ENCODE peak calls at places on chromosomes 6 and 20, in seven cellular contexts. W is stimulated activated CD8-positive, alpha-beta memory T cell treated with anti-CD3 and anti-CD28 coated beads, Interleukin-2, amount 100 ng/mL, for 1 hour; Y is WTC11; S is NCI-H1694; E is GM04504; J is Calu3; X is cardiac fibroblast. M is an unnamed sample.

GRCh38 chr6:35722121-35722761 is 14.6 kb upstream of the ARMC12 start:
- DNase-seq in W (no peak), Y (no peak), S (no peak), E (no peak), J (no peak), X (peak; percentile 56), M (peak; percentile 80)

GRCh38 chr6:143961868-143962643 is 46.0 kb downstream of the PLAGL1 start:
- DNase-seq in W (no peak), Y (no peak), S (no peak), E (no peak), J (no peak), X (no peak), M (no peak)

GRCh38 chr6:22558288-22558882 is 11.0 kb upstream of the HDGFL1 start:
- DNase-seq in W (no peak), Y (no peak), S (no peak), E (no peak), J (no peak), X (no peak), M (no peak)

GRCh38 chr6:123945386-123945785 is 141.7 kb downstream of the NKAIN2 start:
- DNase-seq in W (no peak), Y (no peak), S (peak; percentile 5), E (no peak), J (no peak), X (no peak), M (no peak)

GRCh38 chr6:108074057-108074358 is 533 bp downstream of the OSTM1 start:
- DNase-seq in W (no peak), Y (no peak), S (no peak), E (no peak), J (no peak), X (no peak), M (peak; percentile 43)

GRCh38 chr20:49979030-49979832 is 3.5 kb upstream of the SNAI1 start:
- DNase-seq in W (peak; percentile 43), Y (peak; percentile 79), S (peak; percentile 19), E (no peak), J (peak; percentile 84), X (no peak), M (no peak)

GRCh38 chr6:157774153-157775135 is 48.6 kb upstream of the SNX9 start:
- DNase-seq in W (no peak), Y (no peak), S (no peak), E (no peak), J (no peak), X (peak; percentile 35), M (no peak)

GRCh38 chr6:2028457-2029038 is 216.9 kb downstream of the GMDS start:
- DNase-seq in W (no peak), Y (no peak), S (peak; percentile 12), E (peak; percentile 38), J (no peak), X (no peak), M (no peak)

GRCh38 chr6:98514073-98514720 is 320.2 kb upstream of the POU3F2 start:
- DNase-seq in W (no peak), Y (no peak), S (no peak), E (no peak), J (no peak), X (no peak), M (no peak)

GRCh38 chr20:58839474-58839874 is 11.2 kb downstream of the GNAS-AS1 start:
- DNase-seq in W (no peak), Y (peak; percentile 75), S (no peak), E (no peak), J (peak; percentile 44), X (peak; percentile 18), M (peak; percentile 36)

GRCh38 chr20:63863798-63864544 is 1.1 kb upstream of the TPD52L2 start:
- DNase-seq in W (peak; percentile 61), Y (peak; percentile 65), S (no peak), E (peak; percentile 56), J (peak; percentile 90), X (peak; percentile 84), M (peak; percentile 85)

GRCh38 chr6:162854228-162854627 is 126.5 kb downstream of the PACRG start:
- DNase-seq in W (no peak), Y (no peak), S (peak; percentile 6), E (no peak), J (no peak), X (no peak), M (no peak)

GRCh38 chr6:157469378-157469777 is 88.4 kb downstream of the ZDHHC14 start:
- DNase-seq in W (no peak), Y (no peak), S (no peak), E (no peak), J (no peak), X (peak; percentile 21), M (no peak)

GRCh38 chr6:157982580-157983438 is 1.1 kb downstream of the SYNJ2 start:
- DNase-seq in W (no peak), Y (no peak), S (no peak), E (no peak), J (peak; percentile 49), X (peak; percentile 62), M (peak; percentile 70)

GRCh38 chr6:71419217-71419953 is 130.8 kb downstream of the OGFRL1 start:
- DNase-seq in W (no peak), Y (no peak), S (no peak), E (peak; percentile 2), J (no peak), X (peak; percentile 24), M (no peak)

GRCh38 chr6:161266866-161267265 is 7.0 kb downstream of the AGPAT4 start:
- DNase-seq in W (no peak), Y (no peak), S (no peak), E (no peak), J (no peak), X (no peak), M (no peak)

GRCh38 chr6:56759521-56759920 is 116.8 kb upstream of the DST start:
- DNase-seq in W (no peak), Y (no peak), S (no peak), E (no peak), J (no peak), X (no peak), M (no peak)

GRCh38 chr6:160274846-160275510 is 16.4 kb upstream of the SLC22A2 start:
- DNase-seq in W (no peak), Y (no peak), S (no peak), E (no peak), J (no peak), X (no peak), M (no peak)